ENCODE peak calls at places on chromosomes 4 and X, in nine cellular contexts. One of them, this sample, is unnamed.
A peak's percentile ranks its signal among the peaks of the same experiment; 100 is the strongest.

GRCh38 chrX:150625875-150626274 is 57.5 kb downstream of the MTM1 start:
- DNase-seq in IMR-90: no peak
- DNase-seq in spleen: no peak
- DNase-seq in heart right ventricle: no peak
- DNase-seq in lower lobe of right lung: no peak
- DNase-seq in astrocyte of the cerebellum: no peak
- DNase-seq in CD8-positive, alpha-beta T cell: no peak
- DNase-seq in cardiac fibroblast: no peak
- DNase-seq in suprapubic skin: no peak
- DNase-seq in this sample: no peak

GRCh38 chr4:94724016-94724415 is 33.7 kb upstream of the BMPR1B start:
- DNase-seq in IMR-90: no peak
- DNase-seq in spleen: no peak
- DNase-seq in heart right ventricle: no peak
- DNase-seq in lower lobe of right lung: no peak
- DNase-seq in astrocyte of the cerebellum: no peak
- DNase-seq in CD8-positive, alpha-beta T cell: no peak
- DNase-seq in cardiac fibroblast: no peak
- DNase-seq in suprapubic skin: no peak
- DNase-seq in this sample: no peak

GRCh38 chr4:178745203-178745602 is 1303.0 kb upstream of the AGA start:
- DNase-seq in IMR-90: no peak
- DNase-seq in spleen: no peak
- DNase-seq in heart right ventricle: no peak
- DNase-seq in lower lobe of right lung: no peak
- DNase-seq in astrocyte of the cerebellum: no peak
- DNase-seq in CD8-positive, alpha-beta T cell: no peak
- DNase-seq in cardiac fibroblast: no peak
- DNase-seq in suprapubic skin: no peak
- DNase-seq in this sample: no peak

GRCh38 chr4:30396772-30397475 is 323.2 kb upstream of the PCDH7 start:
- DNase-seq in IMR-90: peak; percentile 6
- DNase-seq in spleen: no peak
- DNase-seq in heart right ventricle: no peak
- DNase-seq in lower lobe of right lung: no peak
- DNase-seq in astrocyte of the cerebellum: no peak
- DNase-seq in CD8-positive, alpha-beta T cell: no peak
- DNase-seq in cardiac fibroblast: peak; percentile 73
- DNase-seq in suprapubic skin: no peak
- DNase-seq in this sample: no peak

GRCh38 chr4:1310031-1310795 is 20.5 kb downstream of the MAEA start:
- DNase-seq in IMR-90: peak; percentile 16
- DNase-seq in spleen: peak; percentile 72
- DNase-seq in heart right ventricle: no peak
- DNase-seq in lower lobe of right lung: no peak
- DNase-seq in astrocyte of the cerebellum: no peak
- DNase-seq in CD8-positive, alpha-beta T cell: no peak
- DNase-seq in cardiac fibroblast: peak; percentile 24
- DNase-seq in suprapubic skin: no peak
- DNase-seq in this sample: no peak

GRCh38 chr4:5033266-5033945 is 14.1 kb upstream of the CYTL1 start:
- DNase-seq in IMR-90: no peak
- DNase-seq in spleen: peak; percentile 78
- DNase-seq in heart right ventricle: peak; percentile 21
- DNase-seq in lower lobe of right lung: no peak
- DNase-seq in astrocyte of the cerebellum: no peak
- DNase-seq in CD8-positive, alpha-beta T cell: no peak
- DNase-seq in cardiac fibroblast: no peak
- DNase-seq in suprapubic skin: no peak
- DNase-seq in this sample: no peak

GRCh38 chrX:68865300-68865699 is 36.5 kb downstream of the EFNB1 start:
- DNase-seq in IMR-90: no peak
- DNase-seq in spleen: no peak
- DNase-seq in heart right ventricle: no peak
- DNase-seq in lower lobe of right lung: no peak
- DNase-seq in astrocyte of the cerebellum: no peak
- DNase-seq in CD8-positive, alpha-beta T cell: no peak
- DNase-seq in cardiac fibroblast: no peak
- DNase-seq in suprapubic skin: no peak
- DNase-seq in this sample: no peak

GRCh38 chr4:39341075-39341725 is 25.0 kb downstream of the RFC1 start:
- DNase-seq in IMR-90: no peak
- DNase-seq in spleen: no peak
- DNase-seq in heart right ventricle: no peak
- DNase-seq in lower lobe of right lung: no peak
- DNase-seq in astrocyte of the cerebellum: no peak
- DNase-seq in CD8-positive, alpha-beta T cell: no peak
- DNase-seq in cardiac fibroblast: no peak
- DNase-seq in suprapubic skin: no peak
- DNase-seq in this sample: no peak

GRCh38 chr4:169934794-169935400 is 91.3 kb downstream of the MFAP3L start:
- DNase-seq in IMR-90: no peak
- DNase-seq in spleen: no peak
- DNase-seq in heart right ventricle: no peak
- DNase-seq in lower lobe of right lung: no peak
- DNase-seq in astrocyte of the cerebellum: no peak
- DNase-seq in CD8-positive, alpha-beta T cell: no peak
- DNase-seq in cardiac fibroblast: no peak
- DNase-seq in suprapubic skin: no peak
- DNase-seq in this sample: no peak

GRCh38 chr4:87079967-87080366 is 140.5 kb downstream of the KLHL8 start:
- DNase-seq in IMR-90: no peak
- DNase-seq in spleen: no peak
- DNase-seq in heart right ventricle: no peak
- DNase-seq in lower lobe of right lung: no peak
- DNase-seq in astrocyte of the cerebellum: no peak
- DNase-seq in CD8-positive, alpha-beta T cell: no peak
- DNase-seq in cardiac fibroblast: no peak
- DNase-seq in suprapubic skin: no peak
- DNase-seq in this sample: no peak

GRCh38 chr4:185625503-185625902 is 90.2 kb upstream of the PDLIM3 start:
- DNase-seq in IMR-90: no peak
- DNase-seq in spleen: no peak
- DNase-seq in heart right ventricle: no peak
- DNase-seq in lower lobe of right lung: no peak
- DNase-seq in astrocyte of the cerebellum: no peak
- DNase-seq in CD8-positive, alpha-beta T cell: no peak
- DNase-seq in cardiac fibroblast: no peak
- DNase-seq in suprapubic skin: no peak
- DNase-seq in this sample: no peak

GRCh38 chrX:71996826-71997225 is 86.2 kb downstream of the NHSL2 start:
- DNase-seq in IMR-90: no peak
- DNase-seq in spleen: no peak
- DNase-seq in heart right ventricle: peak; percentile 35
- DNase-seq in lower lobe of right lung: no peak
- DNase-seq in astrocyte of the cerebellum: no peak
- DNase-seq in CD8-positive, alpha-beta T cell: no peak
- DNase-seq in cardiac fibroblast: peak; percentile 11
- DNase-seq in suprapubic skin: no peak
- DNase-seq in this sample: no peak

GRCh38 chrX:24426340-24426913 is 38.7 kb upstream of the PDK3 start:
- DNase-seq in IMR-90: peak; percentile 12
- DNase-seq in spleen: no peak
- DNase-seq in heart right ventricle: no peak
- DNase-seq in lower lobe of right lung: no peak
- DNase-seq in astrocyte of the cerebellum: no peak
- DNase-seq in CD8-positive, alpha-beta T cell: no peak
- DNase-seq in cardiac fibroblast: peak; percentile 18
- DNase-seq in suprapubic skin: no peak
- DNase-seq in this sample: no peak

GRCh38 chr4:153119626-153120025 is 84.6 kb upstream of the TRIM2 start:
- DNase-seq in IMR-90: no peak
- DNase-seq in spleen: no peak
- DNase-seq in heart right ventricle: no peak
- DNase-seq in lower lobe of right lung: no peak
- DNase-seq in astrocyte of the cerebellum: no peak
- DNase-seq in CD8-positive, alpha-beta T cell: no peak
- DNase-seq in cardiac fibroblast: no peak
- DNase-seq in suprapubic skin: no peak
- DNase-seq in this sample: no peak

GRCh38 chr4:161466321-161466720 is 697.5 kb downstream of the FSTL5 start:
- DNase-seq in IMR-90: no peak
- DNase-seq in spleen: no peak
- DNase-seq in heart right ventricle: no peak
- DNase-seq in lower lobe of right lung: no peak
- DNase-seq in astrocyte of the cerebellum: no peak
- DNase-seq in CD8-positive, alpha-beta T cell: no peak
- DNase-seq in cardiac fibroblast: no peak
- DNase-seq in suprapubic skin: no peak
- DNase-seq in this sample: no peak

GRCh38 chr4:170399894-170400293 is 310.1 kb upstream of the AADAT start:
- DNase-seq in IMR-90: no peak
- DNase-seq in spleen: no peak
- DNase-seq in heart right ventricle: no peak
- DNase-seq in lower lobe of right lung: no peak
- DNase-seq in astrocyte of the cerebellum: no peak
- DNase-seq in CD8-positive, alpha-beta T cell: no peak
- DNase-seq in cardiac fibroblast: no peak
- DNase-seq in suprapubic skin: no peak
- DNase-seq in this sample: no peak

GRCh38 chr4:82787342-82787741 is 11.3 kb downstream of the SCD5 start:
- DNase-seq in IMR-90: no peak
- DNase-seq in spleen: no peak
- DNase-seq in heart right ventricle: no peak
- DNase-seq in lower lobe of right lung: no peak
- DNase-seq in astrocyte of the cerebellum: no peak
- DNase-seq in CD8-positive, alpha-beta T cell: no peak
- DNase-seq in cardiac fibroblast: peak; percentile 53
- DNase-seq in suprapubic skin: no peak
- DNase-seq in this sample: no peak

GRCh38 chrX:23398570-23398969 is 63.9 kb downstream of the PTCHD1 start:
- DNase-seq in IMR-90: no peak
- DNase-seq in spleen: no peak
- DNase-seq in heart right ventricle: no peak
- DNase-seq in lower lobe of right lung: no peak
- DNase-seq in astrocyte of the cerebellum: no peak
- DNase-seq in CD8-positive, alpha-beta T cell: no peak
- DNase-seq in cardiac fibroblast: no peak
- DNase-seq in suprapubic skin: no peak
- DNase-seq in this sample: no peak

DNA sequence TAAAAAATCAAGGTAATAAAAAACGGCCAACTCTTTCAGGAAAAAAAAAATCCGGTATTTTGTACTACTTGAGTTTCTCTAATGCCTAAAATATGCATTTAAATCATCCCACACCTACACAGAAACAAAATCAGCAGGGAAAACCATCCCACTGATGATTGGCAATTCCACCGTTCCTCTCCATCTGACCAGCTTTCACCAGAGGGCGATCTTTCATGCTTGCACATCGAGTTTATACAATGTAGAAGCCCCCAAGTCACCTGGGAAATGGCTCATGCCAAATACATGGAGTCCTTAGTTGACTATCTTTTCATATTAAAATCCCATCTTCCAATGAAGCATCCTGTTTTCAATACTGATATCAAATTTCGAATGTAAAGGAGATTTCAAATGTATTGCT is 69.2 kb downstream of the PTCHD1 start:
- DNase-seq in IMR-90: no peak
- DNase-seq in spleen: no peak
- DNase-seq in heart right ventricle: no peak
- DNase-seq in lower lobe of right lung: no peak
- DNase-seq in astrocyte of the cerebellum: no peak
- DNase-seq in CD8-positive, alpha-beta T cell: no peak
- DNase-seq in cardiac fibroblast: peak; percentile 2
- DNase-seq in suprapubic skin: no peak
- DNase-seq in this sample: no peak
- TF ChIP-seq CTCF in IMR-90: no peak
- TF ChIP-seq CTCF in spleen: no peak
- TF ChIP-seq CTCF in heart right ventricle: no peak
- TF ChIP-seq CTCF in lower lobe of right lung: no peak
- TF ChIP-seq CTCF in astrocyte of the cerebellum: peak; percentile 28
- TF ChIP-seq CTCF in CD8-positive, alpha-beta T cell: no peak
- TF ChIP-seq CTCF in cardiac fibroblast: peak; percentile 29
- TF ChIP-seq CTCF in suprapubic skin: no peak
- TF ChIP-seq CTCF in this sample: peak; percentile 18

GRCh38 chr4:80335226-80335553 is 340 bp upstream of the CFAP299 start:
- DNase-seq in IMR-90: no peak
- DNase-seq in spleen: no peak
- DNase-seq in heart right ventricle: no peak
- DNase-seq in lower lobe of right lung: no peak
- DNase-seq in astrocyte of the cerebellum: no peak
- DNase-seq in CD8-positive, alpha-beta T cell: no peak
- DNase-seq in cardiac fibroblast: no peak
- DNase-seq in suprapubic skin: no peak
- DNase-seq in this sample: no peak
- H3K4me3 ChIP-seq in IMR-90: peak overlapping the region; percentile 84
- H3K4me3 ChIP-seq in spleen: peak overlapping the region; percentile 46
- H3K4me3 ChIP-seq in heart right ventricle: no peak overlapping the region
- H3K4me3 ChIP-seq in lower lobe of right lung: peak overlapping the region; percentile 64
- H3K4me3 ChIP-seq in astrocyte of the cerebellum: peak overlapping the region; percentile 83
- H3K4me3 ChIP-seq in CD8-positive, alpha-beta T cell: peak overlapping the region; percentile 56
- H3K4me3 ChIP-seq in cardiac fibroblast: peak overlapping the region; percentile 69
- H3K4me3 ChIP-seq in suprapubic skin: peak overlapping the region; percentile 58
- H3K4me3 ChIP-seq in this sample: peak overlapping the region; percentile 66

DNA sequence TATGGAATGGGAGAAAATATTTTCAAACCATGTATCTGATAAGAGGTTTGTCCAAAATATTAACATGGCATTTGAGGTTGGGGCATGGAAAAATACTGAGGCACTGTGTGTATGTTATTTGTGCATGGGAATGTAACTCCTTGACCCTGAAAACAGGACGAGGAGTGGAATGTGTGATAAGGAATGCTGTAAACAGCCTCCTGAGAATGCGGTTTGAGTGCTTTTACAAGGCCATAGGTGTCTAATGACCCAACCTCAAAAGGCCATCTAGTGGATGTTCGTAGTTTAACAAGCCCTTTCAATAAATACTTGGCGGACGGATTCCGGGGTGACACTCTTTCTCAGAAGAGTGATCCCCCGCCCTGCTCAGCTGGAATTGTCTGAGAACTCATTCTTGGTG is 162.9 kb upstream of the USP9X start:
- DNase-seq in IMR-90: peak; percentile 44
- DNase-seq in spleen: no peak
- DNase-seq in heart right ventricle: no peak
- DNase-seq in lower lobe of right lung: no peak
- DNase-seq in astrocyte of the cerebellum: peak; percentile 45
- DNase-seq in CD8-positive, alpha-beta T cell: no peak
- DNase-seq in cardiac fibroblast: peak; percentile 79
- DNase-seq in suprapubic skin: no peak
- DNase-seq in this sample: no peak
- TF ChIP-seq CTCF in IMR-90: peak; percentile 39
- TF ChIP-seq CTCF in spleen: no peak
- TF ChIP-seq CTCF in heart right ventricle: no peak
- TF ChIP-seq CTCF in lower lobe of right lung: peak; percentile 15
- TF ChIP-seq CTCF in astrocyte of the cerebellum: peak; percentile 37
- TF ChIP-seq CTCF in CD8-positive, alpha-beta T cell: no peak
- TF ChIP-seq CTCF in cardiac fibroblast: peak; percentile 33
- TF ChIP-seq CTCF in suprapubic skin: no peak
- TF ChIP-seq CTCF in this sample: peak; percentile 29

DNA sequence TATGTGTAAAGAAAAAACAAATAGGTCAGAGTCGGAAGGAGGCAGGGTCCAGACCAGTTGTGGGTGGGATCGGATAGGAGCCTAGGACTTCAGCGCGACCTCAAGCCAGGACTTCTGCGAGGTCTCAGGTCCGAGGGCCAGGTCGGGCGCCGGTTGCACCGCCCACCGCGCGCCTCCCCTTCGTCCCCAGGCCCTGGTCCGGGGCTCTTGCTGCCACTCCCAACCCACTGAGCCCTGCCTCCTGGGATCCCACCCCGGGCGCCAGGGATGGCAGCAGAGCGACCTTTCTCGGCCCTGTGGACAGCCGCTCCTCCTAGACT is 12.3 kb downstream of the PITX2 start:
- DNase-seq in IMR-90: no peak
- DNase-seq in spleen: no peak
- DNase-seq in heart right ventricle: no peak
- DNase-seq in lower lobe of right lung: no peak
- DNase-seq in astrocyte of the cerebellum: no peak
- DNase-seq in CD8-positive, alpha-beta T cell: no peak
- DNase-seq in cardiac fibroblast: no peak
- DNase-seq in suprapubic skin: no peak
- DNase-seq in this sample: no peak
- H3K4me3 ChIP-seq in IMR-90: no peak overlapping the region
- H3K4me3 ChIP-seq in spleen: no peak overlapping the region
- H3K4me3 ChIP-seq in heart right ventricle: no peak overlapping the region
- H3K4me3 ChIP-seq in lower lobe of right lung: no peak overlapping the region
- H3K4me3 ChIP-seq in astrocyte of the cerebellum: no peak overlapping the region
- H3K4me3 ChIP-seq in CD8-positive, alpha-beta T cell: no peak overlapping the region
- H3K4me3 ChIP-seq in cardiac fibroblast: no peak overlapping the region
- H3K4me3 ChIP-seq in suprapubic skin: no peak overlapping the region
- H3K4me3 ChIP-seq in this sample: no peak overlapping the region